ENCODE peak calls at places on chromosomes 7 and 10, in four cellular contexts. One of them, this sample, is unnamed.

GRCh38 chr10:130555411-130555750 is 419.2 kb downstream of the GLRX3 start:
- DNase-seq in NCI-H1092: no peak
- DNase-seq in brain microvascular endothelial cell: no peak
- DNase-seq in activated CD4-positive, alpha-beta T cell treated with anti-CD3 and anti-CD28 coated beads for 48 hours: no peak
- DNase-seq in this sample: no peak

GRCh38 chr7:151291206-151291605 is 42.7 kb upstream of the SMARCD3 start:
- DNase-seq in brain microvascular endothelial cell: no peak
- DNase-seq in activated CD4-positive, alpha-beta T cell treated with anti-CD3 and anti-CD28 coated beads for 48 hours: no peak
- DNase-seq in NCI-H1092: no peak
- DNase-seq in this sample: no peak

GRCh38 chr7:5625938-5626337 is 155.5 kb downstream of the RNF216 start:
- DNase-seq in NCI-H1092: no peak
- DNase-seq in brain microvascular endothelial cell: peak; percentile 84
- DNase-seq in activated CD4-positive, alpha-beta T cell treated with anti-CD3 and anti-CD28 coated beads for 48 hours: no peak
- DNase-seq in this sample: peak; percentile 38

GRCh38 chr7:64849924-64850499 is 53.1 kb upstream of the ZNF273 start:
- DNase-seq in brain microvascular endothelial cell: no peak
- DNase-seq in activated CD4-positive, alpha-beta T cell treated with anti-CD3 and anti-CD28 coated beads for 48 hours: no peak
- DNase-seq in NCI-H1092: no peak
- DNase-seq in this sample: no peak

GRCh38 chr7:121313220-121313792 is 15.5 kb upstream of the WNT16 start:
- DNase-seq in NCI-H1092: no peak
- DNase-seq in activated CD4-positive, alpha-beta T cell treated with anti-CD3 and anti-CD28 coated beads for 48 hours: no peak
- DNase-seq in brain microvascular endothelial cell: no peak
- DNase-seq in this sample: no peak

GRCh38 chr10:105029285-105029684 is 388.2 kb downstream of the SORCS3 start:
- DNase-seq in activated CD4-positive, alpha-beta T cell treated with anti-CD3 and anti-CD28 coated beads for 48 hours: no peak
- DNase-seq in brain microvascular endothelial cell: no peak
- DNase-seq in NCI-H1092: no peak
- DNase-seq in this sample: no peak

GRCh38 chr10:70885931-70886903 is 2.1 kb downstream of the PCBD1 start:
- DNase-seq in NCI-H1092: no peak
- DNase-seq in activated CD4-positive, alpha-beta T cell treated with anti-CD3 and anti-CD28 coated beads for 48 hours: no peak
- DNase-seq in brain microvascular endothelial cell: no peak
- DNase-seq in this sample: no peak

GRCh38 chr7:132738254-132738653 is 162.0 kb upstream of the PLXNA4 start:
- DNase-seq in brain microvascular endothelial cell: peak; percentile 80
- DNase-seq in NCI-H1092: no peak
- DNase-seq in activated CD4-positive, alpha-beta T cell treated with anti-CD3 and anti-CD28 coated beads for 48 hours: no peak
- DNase-seq in this sample: no peak

GRCh38 chr7:154375956-154376355 is 323.8 kb downstream of the DPP6 start:
- DNase-seq in activated CD4-positive, alpha-beta T cell treated with anti-CD3 and anti-CD28 coated beads for 48 hours: no peak
- DNase-seq in NCI-H1092: no peak
- DNase-seq in brain microvascular endothelial cell: no peak
- DNase-seq in this sample: no peak

GRCh38 chr7:46352335-46352954 is 431.4 kb upstream of the IGFBP3 start:
- DNase-seq in NCI-H1092: peak; percentile 21
- DNase-seq in brain microvascular endothelial cell: peak; percentile 65
- DNase-seq in activated CD4-positive, alpha-beta T cell treated with anti-CD3 and anti-CD28 coated beads for 48 hours: peak; percentile 10
- DNase-seq in this sample: peak; percentile 28

GRCh38 chr10:132591166-132591971 is 53.8 kb downstream of the INPP5A start:
- DNase-seq in activated CD4-positive, alpha-beta T cell treated with anti-CD3 and anti-CD28 coated beads for 48 hours: no peak
- DNase-seq in NCI-H1092: no peak
- DNase-seq in brain microvascular endothelial cell: peak; percentile 49
- DNase-seq in this sample: no peak

GRCh38 chr7:105270117-105270516 is 118.6 kb downstream of the SRPK2 start:
- DNase-seq in activated CD4-positive, alpha-beta T cell treated with anti-CD3 and anti-CD28 coated beads for 48 hours: peak; percentile 17
- DNase-seq in brain microvascular endothelial cell: no peak
- DNase-seq in NCI-H1092: no peak
- DNase-seq in this sample: no peak

GRCh38 chr10:11270135-11270857 is 252.6 kb downstream of the CELF2 start:
- DNase-seq in activated CD4-positive, alpha-beta T cell treated with anti-CD3 and anti-CD28 coated beads for 48 hours: peak; percentile 87
- DNase-seq in brain microvascular endothelial cell: peak; percentile 66
- DNase-seq in NCI-H1092: no peak
- DNase-seq in this sample: peak; percentile 64

GRCh38 chr10:119595715-119596515 is 849 bp downstream of the TIAL1 start:
- DNase-seq in activated CD4-positive, alpha-beta T cell treated with anti-CD3 and anti-CD28 coated beads for 48 hours: peak; percentile 83
- DNase-seq in brain microvascular endothelial cell: peak; percentile 22
- DNase-seq in NCI-H1092: no peak
- DNase-seq in this sample: peak; percentile 68

GRCh38 chr7:115511330-115511729 is 519.2 kb downstream of the TFEC start:
- DNase-seq in activated CD4-positive, alpha-beta T cell treated with anti-CD3 and anti-CD28 coated beads for 48 hours: no peak
- DNase-seq in brain microvascular endothelial cell: no peak
- DNase-seq in NCI-H1092: no peak
- DNase-seq in this sample: no peak

GRCh38 chr7:51634025-51634424 is 317.4 kb upstream of the COBL start:
- DNase-seq in activated CD4-positive, alpha-beta T cell treated with anti-CD3 and anti-CD28 coated beads for 48 hours: no peak
- DNase-seq in NCI-H1092: no peak
- DNase-seq in brain microvascular endothelial cell: no peak
- DNase-seq in this sample: no peak

GRCh38 chr7:37964196-37964595 is 43.8 kb downstream of the EPDR1 start:
- DNase-seq in brain microvascular endothelial cell: no peak
- DNase-seq in activated CD4-positive, alpha-beta T cell treated with anti-CD3 and anti-CD28 coated beads for 48 hours: no peak
- DNase-seq in NCI-H1092: no peak
- DNase-seq in this sample: no peak

GRCh38 chr10:130869179-130869841 is 442.2 kb downstream of the TCERG1L start:
- DNase-seq in activated CD4-positive, alpha-beta T cell treated with anti-CD3 and anti-CD28 coated beads for 48 hours: no peak
- DNase-seq in NCI-H1092: no peak
- DNase-seq in brain microvascular endothelial cell: no peak
- DNase-seq in this sample: no peak

GRCh38 chr10:43166879-43167490 is 28.7 kb downstream of the CSGALNACT2 start:
- DNase-seq in NCI-H1092: no peak
- DNase-seq in brain microvascular endothelial cell: no peak
- DNase-seq in activated CD4-positive, alpha-beta T cell treated with anti-CD3 and anti-CD28 coated beads for 48 hours: no peak
- DNase-seq in this sample: no peak

GRCh38 chr7:79806161-79806734 is 328.4 kb upstream of the GNAI1 start:
- DNase-seq in NCI-H1092: peak; percentile 5
- DNase-seq in activated CD4-positive, alpha-beta T cell treated with anti-CD3 and anti-CD28 coated beads for 48 hours: no peak
- DNase-seq in brain microvascular endothelial cell: peak; percentile 22
- DNase-seq in this sample: no peak

GRCh38 chr10:72062341-72062740 is 26.0 kb downstream of the SPOCK2 start:
- DNase-seq in activated CD4-positive, alpha-beta T cell treated with anti-CD3 and anti-CD28 coated beads for 48 hours: no peak
- DNase-seq in brain microvascular endothelial cell: peak; percentile 16
- DNase-seq in NCI-H1092: no peak
- DNase-seq in this sample: no peak

GRCh38 chr10:49505076-49505475 is 33.8 kb downstream of the ERCC6 start:
- DNase-seq in NCI-H1092: no peak
- DNase-seq in brain microvascular endothelial cell: no peak
- DNase-seq in activated CD4-positive, alpha-beta T cell treated with anti-CD3 and anti-CD28 coated beads for 48 hours: no peak
- DNase-seq in this sample: no peak

GRCh38 chr10:5589963-5590511 is 65.3 kb downstream of the CALML3 start:
- DNase-seq in brain microvascular endothelial cell: peak; percentile 33
- DNase-seq in activated CD4-positive, alpha-beta T cell treated with anti-CD3 and anti-CD28 coated beads for 48 hours: peak; percentile 18
- DNase-seq in NCI-H1092: no peak
- DNase-seq in this sample: no peak